ENCODE peak calls at places on chromosomes 3 and 15, in six cellular contexts. T is cardiac fibroblast; K is GM12865; X is adrenal gland; A is HFF-Myc; J is naive thymus-derived CD4-positive, alpha-beta T cell. U is an unnamed sample.

GRCh38 chr3:82143661-82144405 is 382.4 kb upstream of the GBE1 start:
- DNase-seq in T (peak; percentile 15), A (no peak), X (no peak), J (no peak), K (peak; percentile 38), U (no peak)

GRCh38 chr3:73727117-73727802 is 102.5 kb upstream of the PDZRN3 start:
- DNase-seq in J (no peak), T (peak; percentile 71), X (no peak), K (no peak), A (no peak), U (no peak)

GRCh38 chr3:62329970-62330369 is 43.4 kb downstream of the FEZF2 start:
- DNase-seq in J (no peak), T (no peak), K (no peak), A (no peak), X (no peak), U (no peak)

GRCh38 chr3:155391104-155391503 is 97.6 kb upstream of the STRIT1 start:
- DNase-seq in J (no peak), X (no peak), A (peak; percentile 63), T (peak; percentile 68), K (no peak), U (no peak)

GRCh38 chr3:131081224-131081623 is 54.5 kb downstream of the NEK11 start:
- DNase-seq in X (no peak), J (no peak), A (no peak), T (no peak), K (no peak), U (no peak)

GRCh38 chr3:9795212-9795611 is 2.3 kb downstream of the ARPC4 start:
- DNase-seq in J (no peak), T (no peak), K (peak; percentile 47), A (no peak), X (no peak), U (no peak)

GRCh38 chr3:160809453-160809852 is 53.4 kb downstream of the PPM1L start:
- DNase-seq in K (no peak), J (no peak), T (no peak), A (no peak), X (no peak), U (no peak)

GRCh38 chr3:58206406-58207011 is 4.3 kb downstream of the DNASE1L3 start:
- DNase-seq in X (no peak), J (no peak), K (no peak), T (peak; percentile 71), A (no peak), U (no peak)

GRCh38 chr3:58647661-58648141 is 18.9 kb downstream of the FAM3D start:
- DNase-seq in A (no peak), X (no peak), T (no peak), J (no peak), K (no peak), U (no peak)

GRCh38 chr15:79682285-79682684 is 214.5 kb downstream of the MTHFS start:
- DNase-seq in J (no peak), T (peak; percentile 92), X (peak; percentile 35), K (no peak), A (no peak), U (no peak)

GRCh38 chr15:74406992-74407705 is 26.6 kb downstream of the SEMA7A start:
- DNase-seq in J (no peak), K (no peak), X (no peak), T (peak; percentile 89), A (no peak), U (peak; percentile 49)

GRCh38 chr3:102238362-102238761 is 196.5 kb upstream of the ZPLD1 start:
- DNase-seq in J (no peak), K (no peak), T (no peak), A (no peak), X (no peak), U (peak; percentile 37)

GRCh38 chr15:47718474-47719440 is 1.5 kb downstream of the SEMA6D start:
- DNase-seq in K (no peak), A (no peak), X (no peak), J (no peak), T (peak; percentile 32), U (no peak)
- H3K4me3 ChIP-seq in K (no peak overlapping the region), A (peak overlapping the region; percentile 55), X (no peak overlapping the region), J (no peak overlapping the region), T (peak overlapping the region; percentile 65), U (peak overlapping the region; percentile 81)

GRCh38 chr3:40445880-40446279 is 11.3 kb upstream of the RPL14 start:
- DNase-seq in X (no peak), A (no peak), T (no peak), K (no peak), J (no peak), U (no peak)
- H3K4me3 ChIP-seq in X (no peak overlapping the region), A (no peak overlapping the region), T (no peak overlapping the region), K (no peak overlapping the region), J (no peak overlapping the region), U (no peak overlapping the region)

DNA sequence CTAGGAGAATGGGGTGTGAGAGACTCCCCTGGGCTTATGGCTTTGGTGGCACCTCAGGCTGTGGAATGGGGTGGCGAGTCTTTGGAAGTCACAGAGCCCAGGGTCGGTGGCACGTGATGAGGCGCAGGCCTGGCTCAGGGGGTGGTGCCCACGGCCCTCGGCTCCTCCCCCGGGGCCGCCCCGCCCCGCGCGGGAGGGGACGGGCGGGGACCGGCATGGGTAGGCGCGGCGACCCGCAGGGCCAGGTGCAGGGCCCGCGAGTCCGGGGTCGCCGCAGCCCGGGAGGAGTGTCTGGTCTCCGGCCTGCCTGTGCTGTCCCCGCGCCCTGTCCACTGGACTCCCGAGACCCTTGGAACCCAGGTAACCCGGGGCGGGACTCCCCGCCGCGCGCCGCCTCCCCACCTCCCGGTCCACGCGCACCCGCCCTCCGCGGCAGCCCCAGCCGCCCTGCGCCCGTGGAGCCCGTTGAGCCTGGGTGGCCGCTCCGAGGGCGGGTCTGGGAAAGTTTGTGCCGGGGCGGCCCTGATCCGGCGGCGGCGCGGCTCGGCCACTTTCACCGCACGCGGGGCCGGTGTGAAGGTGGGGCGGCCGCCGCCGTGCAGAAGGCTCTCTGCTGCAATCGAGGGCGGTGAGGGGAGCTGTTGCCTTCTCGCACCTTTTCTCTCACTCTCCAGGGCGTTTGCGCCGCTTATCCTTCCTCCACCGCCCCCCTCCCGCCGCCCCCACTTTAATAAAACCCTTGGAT is at the start of gene PAQR5:
- DNase-seq in A (no peak), K (no peak), J (no peak), T (no peak), X (peak; percentile 70), U (no peak)
- H3K4me3 ChIP-seq in A (peak within 1 kb of the TSS; percentile 53), K (no peak within 1 kb of the TSS), J (no peak within 1 kb of the TSS), T (peak within 1 kb of the TSS; percentile 46), X (no peak within 1 kb of the TSS), U (peak within 1 kb of the TSS; percentile 76)

GRCh38 chr3:14691719-14692118 is 16.8 kb downstream of the C3orf20 start:
- DNase-seq in X (no peak), A (no peak), K (no peak), T (no peak), J (no peak), U (no peak)
- H3K4me3 ChIP-seq in X (no peak overlapping the region), A (no peak overlapping the region), K (no peak overlapping the region), T (no peak overlapping the region), J (no peak overlapping the region), U (no peak overlapping the region)

DNA sequence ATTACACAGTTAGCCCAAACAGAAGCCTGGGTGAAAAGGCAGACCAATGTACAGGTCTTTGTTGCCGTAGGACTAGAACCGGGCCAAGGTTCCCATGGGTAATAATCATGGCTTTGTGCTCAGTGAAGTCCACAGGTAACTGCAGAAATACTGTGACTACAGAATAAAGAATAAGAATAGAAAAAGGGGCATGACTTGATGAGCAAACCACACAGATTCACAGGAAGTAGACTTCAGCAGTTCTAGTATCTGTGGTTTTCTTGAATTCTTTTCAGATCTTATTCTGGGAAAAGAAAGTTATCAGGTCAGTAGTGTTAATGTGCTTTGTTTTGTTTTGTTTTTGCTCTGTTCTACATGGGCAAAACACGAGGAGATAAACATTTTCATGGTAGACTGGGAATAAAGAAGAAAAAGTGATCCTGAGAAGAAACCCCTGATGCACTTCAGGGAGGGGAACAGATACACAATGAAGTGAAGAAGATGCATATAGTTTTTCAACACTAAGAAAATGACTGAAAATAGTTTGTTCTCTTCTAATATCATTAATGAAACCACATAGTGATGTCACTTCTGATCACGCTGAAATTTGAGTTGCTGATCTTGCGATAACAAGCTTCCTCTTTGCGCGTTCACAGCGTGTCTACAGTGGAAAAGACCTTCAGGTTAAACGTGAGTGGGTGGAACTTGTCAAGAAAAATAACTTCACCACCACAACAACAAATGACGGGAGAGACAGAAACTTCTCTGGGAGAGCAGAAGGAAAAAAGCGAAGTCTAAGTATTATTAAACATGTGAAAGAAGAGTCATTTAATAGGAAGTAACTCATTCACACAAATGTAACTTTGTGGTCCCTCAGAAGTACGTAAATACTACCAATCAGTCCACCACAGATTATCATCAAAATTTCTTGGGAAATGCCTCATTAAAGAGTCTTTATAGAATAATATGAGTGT is 315.8 kb upstream of the SATB1 start:
- DNase-seq in X (peak; percentile 26), K (peak; percentile 54), T (no peak), A (no peak), J (no peak), U (no peak)
- H3K4me3 ChIP-seq in X (no peak overlapping the region), K (no peak overlapping the region), T (no peak overlapping the region), A (no peak overlapping the region), J (peak overlapping the region; percentile 28), U (no peak overlapping the region)

GRCh38 chr3:99548674-99549073 is 89.7 kb upstream of the COL8A1 start:
- DNase-seq in T (no peak), K (no peak), X (no peak), J (no peak), A (no peak), U (no peak)

GRCh38 chr3:99542771-99543518 is 95.4 kb upstream of the COL8A1 start:
- DNase-seq in X (no peak), A (no peak), J (no peak), T (peak; percentile 70), K (peak; percentile 26), U (no peak)

GRCh38 chr3:99544819-99545281 is 93.5 kb upstream of the COL8A1 start:
- DNase-seq in T (peak; percentile 61), X (peak; percentile 74), A (no peak), K (no peak), J (no peak), U (no peak)

GRCh38 chr3:99543796-99544195 is 94.6 kb upstream of the COL8A1 start:
- DNase-seq in K (no peak), A (no peak), T (no peak), X (no peak), J (no peak), U (no peak)

GRCh38 chr3:99545941-99546580 is 92.3 kb upstream of the COL8A1 start:
- DNase-seq in T (peak; percentile 71), J (no peak), K (no peak), A (no peak), X (no peak), U (no peak)
- H3K4me3 ChIP-seq in T (peak overlapping the region; percentile 26), J (no peak overlapping the region), K (peak overlapping the region; percentile 37), A (no peak overlapping the region), X (no peak overlapping the region), U (no peak overlapping the region)

GRCh38 chr15:85618956-85619491 is 175.7 kb downstream of the KLHL25 start:
- DNase-seq in A (peak; percentile 84), T (peak; percentile 98), J (no peak), X (peak; percentile 85), K (peak; percentile 29), U (peak; percentile 48)
- H3K4me3 ChIP-seq in A (peak overlapping the region; percentile 44), T (peak overlapping the region; percentile 54), J (peak overlapping the region; percentile 3), X (no peak overlapping the region), K (no peak overlapping the region), U (no peak overlapping the region)

DNA sequence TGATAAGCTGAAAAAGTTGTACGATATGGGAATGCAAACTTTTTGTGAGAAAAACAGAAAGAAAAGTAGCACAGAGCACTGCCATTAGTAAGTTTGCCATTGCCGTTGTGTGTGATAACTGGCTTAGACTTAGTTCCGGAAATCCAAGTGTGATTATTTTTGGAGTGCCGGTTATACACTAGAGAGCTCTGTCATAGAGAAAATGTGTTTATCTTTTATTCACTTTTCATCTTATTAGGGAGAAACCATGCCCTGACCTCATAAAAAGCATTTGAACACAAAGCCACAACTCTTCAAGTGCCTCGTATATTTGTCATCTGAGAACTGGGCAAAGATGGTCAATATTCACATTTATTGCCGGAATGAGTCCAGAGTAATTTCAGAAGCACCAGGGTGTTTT is 36.1 kb downstream of the CTDSPL start:
- DNase-seq in K (no peak), T (no peak), J (no peak), A (no peak), X (no peak), U (no peak)
- H3K4me3 ChIP-seq in K (no peak overlapping the region), T (no peak overlapping the region), J (no peak overlapping the region), A (no peak overlapping the region), X (no peak overlapping the region), U (no peak overlapping the region)

U was measured in epithelial cell of proximal tubule.